ENCODE peak calls at places on chromosome 11, in seven cellular contexts. Q is effector memory CD8-positive, alpha-beta T cell; R is endothelial cell; S is NCI-H1417; X is HT1080; O is RCC 7860; C is GM12891. W is an unnamed sample.

GRCh38 chr11:86341382-86341781 is 33.3 kb upstream of the CCDC81 start:
- DNase-seq in Q (no peak), R (no peak), S (no peak), X (no peak), O (no peak), C (no peak), W (no peak)

GRCh38 chr11:75900848-75901247 is 85.8 kb downstream of the UVRAG start:
- DNase-seq in Q (no peak), R (no peak), S (no peak), X (no peak), O (no peak), C (no peak), W (no peak)

GRCh38 chr11:59076876-59077571 is 9.1 kb upstream of the GLYATL1B start:
- DNase-seq in Q (no peak), R (no peak), S (no peak), X (no peak), O (no peak), C (peak), W (no peak)

GRCh38 chr11:88275636-88276035 is 61.9 kb downstream of the CTSC start:
- DNase-seq in Q (no peak), R (no peak), S (no peak), X (no peak), O (no peak), C (no peak), W (no peak)

GRCh38 chr11:106656646-106657045 is 361.6 kb downstream of the GUCY1A2 start:
- DNase-seq in Q (no peak), R (no peak), S (no peak), X (no peak), O (no peak), C (no peak), W (no peak)

GRCh38 chr11:67117667-67118058 is 1.4 kb upstream of the KDM2A start:
- DNase-seq in Q (peak), R (peak), S (no peak), X (no peak), O (no peak), C (no peak), W (peak)

GRCh38 chr11:66815646-66816045 is 27.6 kb upstream of the RCE1 start:
- DNase-seq in Q (no peak), R (no peak), S (no peak), X (peak), O (no peak), C (no peak), W (no peak)

GRCh38 chr11:127182586-127183203 is 182.1 kb upstream of the KIRREL3 start:
- DNase-seq in Q (no peak), R (no peak), S (peak), X (no peak), O (no peak), C (no peak), W (no peak)

GRCh38 chr11:45922425-45923082 is at the start of gene LARGE2:
- DNase-seq in Q (no peak), R (no peak), S (peak), X (no peak), O (no peak), C (peak), W (no peak)

GRCh38 chr11:7630002-7630401 is 43.3 kb downstream of the CYB5R2 start:
- DNase-seq in Q (no peak), R (no peak), S (no peak), X (peak), O (no peak), C (no peak), W (no peak)

GRCh38 chr11:1701041-1701807 is 4.2 kb downstream of the KRTAP5-6 start:
- DNase-seq in Q (no peak), R (no peak), S (no peak), X (no peak), O (no peak), C (no peak), W (no peak)

GRCh38 chr11:3223932-3224729 is 5.5 kb upstream of the MRGPRG start:
- DNase-seq in Q (no peak), R (no peak), S (no peak), X (no peak), O (no peak), C (no peak), W (no peak)

GRCh38 chr11:78256962-78257361 is 68.2 kb downstream of the USP35 start:
- DNase-seq in Q (no peak), R (peak), S (no peak), X (peak), O (no peak), C (no peak), W (no peak)

GRCh38 chr11:116651098-116651756 is 121.6 kb downstream of the BUD13 start:
- DNase-seq in Q (no peak), R (peak), S (no peak), X (no peak), O (no peak), C (no peak), W (no peak)

GRCh38 chr11:111189466-111189865 is 56.1 kb upstream of the POU2AF2 start:
- DNase-seq in Q (no peak), R (no peak), S (no peak), X (no peak), O (no peak), C (no peak), W (no peak)